ENCODE peak calls at places on chromosomes 12 and 14, in six cellular contexts. H is neural progenitor cell; M is progenitor cell of endocrine pancreas; Q is neural crest cell; A is GM10248; S is activated CD8-positive, alpha-beta T cell treated with anti-CD3 and anti-CD28 coated beads for 36 hours. D is an unnamed sample.

GRCh38 chr14:104642540-104642868 is 37.9 kb upstream of the TMEM179 start:
- DNase-seq in A (no peak), M (no peak), Q (no peak), S (no peak), H (no peak), D (no peak)

GRCh38 chr14:59181804-59182203 is 6.7 kb upstream of the DAAM1 start:
- DNase-seq in Q (no peak), H (no peak), S (no peak), A (no peak), M (no peak), D (no peak)

GRCh38 chr14:94051115-94051514 is 25.0 kb downstream of the OTUB2 start:
- DNase-seq in H (peak), M (no peak), S (no peak), Q (no peak), A (no peak), D (no peak)

GRCh38 chr14:26984318-26985177 is 386.7 kb upstream of the NOVA1 start:
- DNase-seq in Q (peak), A (no peak), M (peak), H (peak), S (peak), D (no peak)

GRCh38 chr12:116790066-116790465 is 52.0 kb downstream of the RNFT2 start:
- DNase-seq in A (no peak), Q (no peak), S (no peak), H (no peak), M (no peak), D (no peak)

GRCh38 chr12:79547735-79548347 is 142.9 kb downstream of the PAWR start:
- DNase-seq in A (peak), M (no peak), S (peak), H (peak), Q (peak), D (peak)

GRCh38 chr12:51871918-51872688 is 15.8 kb upstream of the ANKRD33 start:
- DNase-seq in H (peak), S (no peak), A (no peak), Q (no peak), M (no peak), D (no peak)

GRCh38 chr12:48216785-48217184 is 13.7 kb upstream of the OR10AD1 start:
- DNase-seq in M (no peak), A (no peak), Q (no peak), H (no peak), S (no peak), D (no peak)

GRCh38 chr14:90382491-90383125 is 14.2 kb upstream of the CALM1 start:
- DNase-seq in A (no peak), M (peak), Q (no peak), H (peak), S (peak), D (peak)

GRCh38 chr12:92764820-92765219 is 62.0 kb downstream of the PLEKHG7 start:
- DNase-seq in H (no peak), S (no peak), A (no peak), Q (no peak), M (no peak), D (no peak)

GRCh38 chr12:6376079-6376941 is 947 bp upstream of the SCNN1A start:
- DNase-seq in M (no peak), A (no peak), H (peak), Q (no peak), S (no peak), D (peak)

GRCh38 chr12:88553941-88554658 is 26.2 kb downstream of the KITLG start:
- DNase-seq in A (no peak), H (peak), S (no peak), Q (no peak), M (no peak), D (no peak)

GRCh38 chr12:132777614-132778013 is 16.0 kb upstream of the ANKLE2 start:
- DNase-seq in S (no peak), A (no peak), M (no peak), H (no peak), Q (no peak), D (no peak)

GRCh38 chr12:52307836-52308806 is 13.1 kb downstream of the KRT83 start:
- DNase-seq in S (peak), A (no peak), Q (peak), H (peak), M (peak), D (no peak)

GRCh38 chr14:93938766-93939303 is 11.7 kb downstream of the FAM181A start:
- DNase-seq in M (no peak), Q (no peak), H (no peak), S (no peak), A (no peak), D (no peak)

GRCh38 chr14:46074061-46074460 is 577.5 kb downstream of the RPL10L start:
- DNase-seq in H (no peak), A (no peak), M (no peak), S (no peak), Q (no peak), D (no peak)

GRCh38 chr12:34287986-34288962 is 266.0 kb downstream of the ALG10 start:
- DNase-seq in M (peak), H (no peak), A (no peak), Q (no peak), S (no peak), D (no peak)

GRCh38 chr12:128365831-128366231 is 98.9 kb downstream of the TMEM132C start:
- DNase-seq in S (no peak), A (no peak), H (peak), M (no peak), Q (peak), D (no peak)

GRCh38 chr14:101017209-101017608 is 113.7 kb upstream of the RTL1 start:
- DNase-seq in H (no peak), M (no peak), A (no peak), S (no peak), Q (no peak), D (no peak)

GRCh38 chr14:100730530-100730929 is 3.8 kb downstream of the DLK1 start:
- DNase-seq in Q (no peak), A (no peak), M (no peak), S (no peak), H (no peak), D (no peak)

GRCh38 chr14:104690266-104690711 is 871 bp downstream of the INF2 start:
- DNase-seq in S (no peak), Q (no peak), M (no peak), H (no peak), A (no peak), D (no peak)

GRCh38 chr14:75879031-75879430 is 102.8 kb downstream of the TGFB3 start:
- DNase-seq in A (peak), S (no peak), Q (no peak), M (no peak), H (no peak), D (no peak)

GRCh38 chr12:16303939-16304338 is 26.5 kb upstream of the SLC15A5 start:
- DNase-seq in Q (no peak), S (no peak), A (no peak), M (no peak), H (no peak), D (no peak)

GRCh38 chr14:103724116-103724515 is 8.5 kb downstream of the ZFYVE21 start:
- DNase-seq in H (no peak), M (no peak), S (no peak), A (no peak), Q (no peak), D (no peak)

GRCh38 chr14:104393898-104394605 is 185.5 kb upstream of the C14orf180 start:
- DNase-seq in S (peak), H (no peak), Q (no peak), M (no peak), A (no peak), D (no peak)

GRCh38 chr12:51218607-51219161 is 822 bp upstream of the POU6F1 start:
- DNase-seq in H (peak), A (no peak), Q (no peak), M (peak), S (peak), D (no peak)

GRCh38 chr12:88958153-88958552 is 377.9 kb upstream of the KITLG start:
- DNase-seq in S (no peak), H (no peak), Q (no peak), M (no peak), A (no peak), D (no peak)

GRCh38 chr12:92629349-92630065 is 73.3 kb upstream of the PLEKHG7 start:
- DNase-seq in S (no peak), A (no peak), Q (no peak), H (no peak), M (no peak), D (no peak)

GRCh38 chr12:87157791-87158190 is 871.4 kb downstream of the C12orf50 start:
- DNase-seq in A (no peak), M (no peak), H (no peak), S (no peak), Q (no peak), D (no peak)

GRCh38 chr12:48815281-48816110 is 2.8 kb upstream of the CACNB3 start:
- DNase-seq in Q (peak), H (peak), M (peak), S (peak), A (peak), D (peak)

GRCh38 chr12:124515981-124516380 is 51.4 kb downstream of the NCOR2 start:
- DNase-seq in S (no peak), A (no peak), Q (no peak), M (no peak), H (no peak), D (no peak)

DNA sequence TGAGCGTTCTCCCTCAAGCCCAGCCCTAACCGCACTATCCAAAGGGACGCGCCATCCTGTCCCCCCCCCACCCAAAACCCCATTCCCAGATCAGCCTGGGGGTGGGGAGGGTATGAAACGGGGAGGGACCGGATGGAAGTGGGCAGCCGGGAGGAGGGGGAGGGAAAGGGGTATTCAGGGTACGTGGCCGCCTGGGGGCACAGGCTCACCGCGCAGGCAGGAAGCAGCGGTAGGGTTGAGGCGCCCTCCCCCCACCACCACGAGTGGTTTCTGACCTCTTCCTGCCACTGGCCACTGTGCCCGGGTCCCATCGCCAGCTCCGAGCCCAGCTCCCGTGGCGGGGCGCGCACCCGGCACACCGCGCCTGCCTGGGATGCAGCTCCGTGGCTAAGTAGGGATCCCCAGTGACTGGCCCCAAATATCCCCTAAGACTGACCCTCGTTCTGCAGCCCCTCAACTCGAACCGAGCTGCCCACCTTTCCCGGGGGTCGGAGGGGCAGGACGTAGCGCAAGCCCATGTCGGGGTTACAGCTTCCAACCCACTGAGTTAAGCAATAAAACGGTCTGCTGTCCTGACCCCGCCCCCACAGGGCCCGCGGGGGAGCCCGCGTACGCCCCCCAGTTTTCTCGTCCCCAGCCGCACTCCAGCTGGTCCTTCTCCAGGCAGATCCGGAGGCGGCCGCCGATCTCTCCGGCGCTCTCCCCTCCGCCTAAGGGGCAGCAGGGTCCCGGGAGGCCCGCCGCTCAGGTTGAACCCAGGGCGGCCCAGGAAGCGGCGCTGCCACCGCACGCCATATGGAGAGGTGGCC is 1.2 kb downstream of the ACTN1 start:
- DNase-seq in M (peak), A (no peak), Q (peak), H (peak), S (peak), D (peak)
- TF ChIP-seq CTCF in M (no peak), A (no peak), Q (no peak), H (no peak), S (no peak), D (no peak)

GRCh38 chr12:42145552-42146215 is 1.0 kb upstream of the GXYLT1 start:
- DNase-seq in H (peak), A (no peak), M (no peak), Q (no peak), S (no peak), D (no peak)
- TF ChIP-seq CTCF in H (peak), A (no peak), M (peak), Q (no peak), S (no peak), D (no peak)

GRCh38 chr12:4421590-4422031 is 24.0 kb downstream of the FGF6 start:
- DNase-seq in S (peak), Q (peak), A (peak), H (peak), M (no peak), D (peak)
- TF ChIP-seq CTCF in S (peak), Q (peak), A (peak), H (peak), M (peak), D (peak)

GRCh38 chr12:118036672-118037411 is 20.3 kb downstream of the RFC5 start:
- DNase-seq in H (no peak), M (no peak), Q (no peak), S (no peak), A (no peak), D (no peak)

GRCh38 chr12:118034429-118035193 is 18.1 kb downstream of the RFC5 start:
- DNase-seq in H (peak), S (no peak), Q (no peak), A (no peak), M (no peak), D (no peak)

GRCh38 chr12:118033902-118034301 is 17.4 kb downstream of the RFC5 start:
- DNase-seq in M (no peak), H (no peak), Q (no peak), S (no peak), A (no peak), D (no peak)

GRCh38 chr12:118033331-118033730 is 16.8 kb downstream of the RFC5 start:
- DNase-seq in S (no peak), Q (no peak), A (no peak), H (no peak), M (no peak), D (no peak)

GRCh38 chr12:118035194-118036041 is 18.9 kb downstream of the RFC5 start:
- DNase-seq in M (no peak), A (peak), H (peak), Q (no peak), S (peak), D (peak)
- TF ChIP-seq CTCF in M (no peak), A (no peak), H (no peak), Q (no peak), S (no peak), D (no peak)

DNA sequence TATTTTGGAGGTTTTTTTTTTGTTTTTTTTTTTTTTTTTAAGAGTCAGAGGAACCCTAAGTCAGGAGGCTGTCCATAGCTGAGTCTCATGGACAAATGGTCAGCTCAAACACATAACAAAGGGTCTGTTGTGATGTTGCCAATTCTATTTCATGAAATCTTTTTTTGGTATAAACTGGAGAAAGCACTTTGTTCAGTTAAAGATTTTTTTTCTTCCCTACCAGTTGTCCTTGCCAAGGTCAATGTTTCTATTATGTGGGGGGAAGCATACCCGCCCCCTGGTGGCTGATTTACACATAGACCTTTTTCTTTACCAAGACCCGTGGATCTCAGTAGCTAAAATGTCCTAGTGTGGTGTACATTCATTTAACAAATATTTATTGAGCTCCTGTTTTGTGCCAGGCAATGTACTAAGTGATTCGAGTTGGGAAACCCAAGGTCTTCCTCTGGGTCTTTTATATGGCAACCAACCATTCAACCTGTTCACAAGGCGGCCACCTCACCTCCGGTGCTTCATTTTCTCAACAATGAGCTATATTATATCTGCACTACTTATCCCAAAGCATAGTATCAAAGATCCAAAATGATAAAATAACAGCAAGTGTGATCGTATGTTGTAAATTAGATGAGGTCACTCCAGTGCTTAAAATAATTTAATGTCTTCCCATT is 214.5 kb downstream of the PAH start:
- DNase-seq in M (no peak), H (peak), S (peak), A (peak), Q (peak), D (peak)
- TF ChIP-seq CTCF in M (peak), H (peak), S (peak), A (peak), Q (peak), D (peak)

DNA sequence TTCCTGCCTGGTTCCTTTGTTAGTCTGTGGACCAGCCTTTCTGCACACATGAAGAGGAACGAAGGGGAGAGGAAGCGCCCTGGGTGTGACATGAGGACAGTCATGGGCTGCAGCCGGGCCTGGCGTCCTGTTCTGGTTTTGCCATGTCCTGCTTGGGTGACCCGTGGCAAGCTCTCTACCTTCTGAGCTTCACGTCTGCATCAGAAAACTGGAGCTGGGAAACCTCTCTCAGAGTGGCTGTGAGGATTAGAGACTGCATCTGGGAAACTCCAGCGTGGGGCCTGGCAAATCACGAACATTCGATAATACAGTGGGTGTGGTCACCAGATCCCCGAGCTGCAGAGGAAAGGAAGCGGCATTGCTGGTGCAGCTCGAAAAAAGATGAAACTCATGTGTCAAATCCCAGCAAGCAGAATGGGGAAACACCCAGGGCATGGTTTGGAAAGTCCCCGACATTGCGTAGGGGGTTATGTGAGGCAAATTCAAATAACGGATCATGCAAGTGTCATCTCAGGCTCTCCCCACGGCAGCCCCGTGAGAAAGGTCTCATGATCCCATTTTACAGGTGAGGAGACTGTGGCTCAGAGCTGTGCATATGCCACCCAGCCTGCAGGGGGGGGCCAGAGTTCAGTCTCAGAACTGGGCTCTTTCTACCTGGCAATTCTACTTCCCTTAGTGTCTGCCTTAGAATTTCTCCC is 98.2 kb upstream of the VRK1 start:
- DNase-seq in S (peak), A (peak), H (no peak), M (no peak), Q (no peak), D (peak)
- TF ChIP-seq CTCF in S (peak), A (peak), H (peak), M (no peak), Q (no peak), D (peak)

DNA sequence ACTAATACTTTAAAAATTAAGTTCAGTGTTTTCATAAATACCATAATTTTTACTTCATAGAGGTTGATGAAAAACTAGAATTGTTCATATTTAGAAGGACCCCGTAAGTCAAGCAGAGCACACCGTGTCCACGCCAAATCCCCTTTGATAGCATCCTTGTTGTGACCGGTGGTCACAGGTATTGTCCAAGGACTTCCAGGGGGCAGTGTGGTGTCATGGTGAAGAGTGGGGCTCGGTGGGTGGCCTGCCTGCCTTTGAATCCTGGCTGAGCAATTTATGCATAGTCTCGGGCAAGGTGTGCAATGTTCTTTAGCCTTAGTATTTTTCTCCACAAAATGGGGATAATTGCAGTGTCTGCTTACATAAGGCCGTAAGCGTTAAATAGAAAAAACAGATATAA is 169.9 kb downstream of the KTN1 start:
- DNase-seq in S (no peak), Q (no peak), H (no peak), M (no peak), A (no peak), D (no peak)
- TF ChIP-seq CTCF in S (no peak), Q (no peak), H (peak), M (no peak), A (no peak), D (peak)